ENCODE peak calls at places on chromosome 15, in seven cellular contexts. R is NCI-H187; O is GM23248; M is activated T-helper 9 cell treated with anti-CD3 and anti-CD28 coated beads, Interleukin-2, amount 50 U/mL, for 16 hours; J is cardiac muscle cell; I is stimulated activated CD8-positive, alpha-beta memory T cell treated with anti-CD3 and anti-CD28 coated beads, Interleukin-7, amount 100 ng/mL, for 1 hour; W is caudate nucleus. V is an unnamed sample.

GRCh38 chr15:68352401-68353062 is 75.0 kb downstream of the FEM1B start:
- DNase-seq in R (no peak), O (peak; percentile 100), M (no peak), J (no peak), I (no peak), W (no peak), V (no peak)

GRCh38 chr15:77599899-77600298 is 32.8 kb downstream of the LINGO1 start:
- DNase-seq in R (no peak), O (peak; percentile 22), M (no peak), J (peak; percentile 87), I (no peak), W (no peak), V (no peak)

GRCh38 chr15:91224750-91225380 is 124.8 kb downstream of the SV2B start:
- DNase-seq in R (peak; percentile 71), O (peak; percentile 50), M (no peak), J (peak; percentile 51), I (no peak), W (no peak), V (no peak)

GRCh38 chr15:59997070-59997701 is 6.9 kb upstream of the FOXB1 start:
- DNase-seq in R (peak; percentile 73), O (no peak), M (peak; percentile 36), J (peak; percentile 32), I (no peak), W (no peak), V (no peak)

GRCh38 chr15:74869726-74870407 is 3.3 kb downstream of the SCAMP2 start:
- DNase-seq in R (no peak), O (peak; percentile 29), M (no peak), J (no peak), I (no peak), W (no peak), V (no peak)

GRCh38 chr15:71469393-71469792 is 341.0 kb upstream of the NR2E3 start:
- DNase-seq in R (no peak), O (peak; percentile 56), M (no peak), J (no peak), I (no peak), W (no peak), V (no peak)

GRCh38 chr15:47411733-47412530 is 305.4 kb upstream of the SEMA6D start:
- DNase-seq in R (no peak), O (no peak), M (no peak), J (peak; percentile 59), I (no peak), W (no peak), V (no peak)

GRCh38 chr15:32856753-32857152 is 138.9 kb downstream of the GREM1 start:
- DNase-seq in R (no peak), O (peak; percentile 59), M (no peak), J (no peak), I (no peak), W (no peak), V (no peak)

GRCh38 chr15:69467636-69468035 is 15.0 kb downstream of the RPLP1 start:
- DNase-seq in R (peak; percentile 31), O (no peak), M (no peak), J (no peak), I (no peak), W (no peak), V (no peak)

GRCh38 chr15:74387988-74388955 is 20.8 kb upstream of the CYP11A1 start:
- DNase-seq in R (no peak), O (no peak), M (no peak), J (peak; percentile 56), I (no peak), W (no peak), V (no peak)

GRCh38 chr15:48868549-48868948 is 9.4 kb upstream of the EID1 start:
- DNase-seq in R (no peak), O (peak; percentile 68), M (no peak), J (no peak), I (no peak), W (no peak), V (no peak)

GRCh38 chr15:29612096-29612495 is 210.2 kb downstream of the TJP1 start:
- DNase-seq in R (no peak), O (peak; percentile 91), M (no peak), J (no peak), I (no peak), W (no peak), V (no peak)

GRCh38 chr15:78915341-78916087 is 29.3 kb downstream of the CTSH start:
- DNase-seq in R (peak; percentile 1), O (peak; percentile 52), M (no peak), J (no peak), I (no peak), W (no peak), V (no peak)

GRCh38 chr15:92705693-92706618 is 50.4 kb upstream of the FAM174B start:
- DNase-seq in R (no peak), O (no peak), M (no peak), J (no peak), I (no peak), W (no peak), V (no peak)

GRCh38 chr15:23823508-23823907 is 136.4 kb upstream of the NDN start:
- DNase-seq in R (no peak), O (no peak), M (no peak), J (peak; percentile 25), I (no peak), W (no peak), V (no peak)

GRCh38 chr15:68789921-68790575 is 30.6 kb downstream of the ANP32A start:
- DNase-seq in R (no peak), O (peak; percentile 21), M (no peak), J (peak; percentile 50), I (no peak), W (no peak), V (no peak)

GRCh38 chr15:49887604-49888340 is 231.3 kb downstream of the ATP8B4 start:
- DNase-seq in R (no peak), O (peak; percentile 18), M (no peak), J (no peak), I (no peak), W (no peak), V (no peak)

GRCh38 chr15:44427756-44428724 is 611 bp downstream of the CTDSPL2 start:
- DNase-seq in R (no peak), O (peak; percentile 82), M (no peak), J (peak; percentile 77), I (peak; percentile 24), W (no peak), V (no peak)

V was measured in T-helper 17 cell.